ENCODE peak calls at places on chromosomes 13 and 19, in five cellular contexts. W, R, F, A and O are unnamed samples. For H3K4me1 and H3K9me3, the result is how much of the 10 kb centered on the place peaks cover.

GRCh38 chr13:36533806-36534205 is 101.5 kb downstream of the CCNA1 start:
- DNase-seq in A (peak), R (no peak), W (no peak), F (no peak), O (no peak)

GRCh38 chr19:7520131-7521051 is 2.0 kb upstream of the MCOLN1 start:
- DNase-seq in F (no peak), W (no peak), A (no peak), R (no peak), O (no peak)

GRCh38 chr13:23963184-23963931 is 66.1 kb upstream of the C1QTNF9B start:
- DNase-seq in A (no peak), F (no peak), R (no peak), W (no peak), O (no peak)

GRCh38 chr19:53463263-53463662 is 4.3 kb upstream of the ZNF813 start:
- DNase-seq in R (no peak), A (no peak), W (no peak), F (no peak), O (peak)

GRCh38 chr13:98098511-98098910 is 44.4 kb upstream of the FARP1 start:
- DNase-seq in R (no peak), W (no peak), A (no peak), F (no peak), O (no peak)

GRCh38 chr13:34201050-34201913 is 383.3 kb downstream of the RFC3 start:
- DNase-seq in F (no peak), A (no peak), W (no peak), R (no peak), O (no peak)

GRCh38 chr13:76822691-76823267 is 63.4 kb downstream of the KCTD12 start:
- DNase-seq in W (no peak), F (no peak), A (peak), R (no peak), O (peak)

GRCh38 chr19:16372065-16372915 is 47.7 kb downstream of the KLF2 start:
- DNase-seq in A (no peak), F (no peak), R (no peak), W (no peak), O (no peak)

GRCh38 chr19:12766051-12766521 is 9.3 kb downstream of the HOOK2 start:
- DNase-seq in W (peak), F (peak), A (peak), R (peak), O (no peak)

GRCh38 chr13:47484564-47484963 is 516.5 kb downstream of the SUCLA2 start:
- DNase-seq in R (no peak), F (no peak), W (no peak), A (peak), O (no peak)

GRCh38 chr13:24911135-24911524 is 147.2 kb downstream of the RNF17 start:
- DNase-seq in A (peak), R (no peak), W (no peak), F (no peak), O (no peak)

GRCh38 chr13:63944896-63945295 is 2529.2 kb upstream of the PCDH20 start:
- DNase-seq in R (no peak), A (no peak), W (no peak), F (no peak), O (no peak)

GRCh38 chr19:16205205-16206045 is 7.7 kb downstream of the AP1M1 start:
- DNase-seq in R (peak), F (peak), W (no peak), A (no peak), O (no peak)

GRCh38 chr13:35496761-35497386 is 20.4 kb upstream of the MAB21L1 start:
- DNase-seq in R (no peak), F (no peak), A (no peak), W (no peak), O (no peak)

GRCh38 chr19:49888478-49888901 is 8.2 kb downstream of the IL4I1 start:
- DNase-seq in F (no peak), A (no peak), R (no peak), W (no peak), O (no peak)

GRCh38 chr19:28555317-28555716 is 657.6 kb downstream of the UQCRFS1 start:
- DNase-seq in A (no peak), W (no peak), R (no peak), F (no peak), O (no peak)

GRCh38 chr19:19407640-19407933 is 2.1 kb downstream of the GATAD2A start:
- DNase-seq in W (no peak), R (no peak), F (no peak), A (no peak), O (no peak)
- H3K4me1 ChIP-seq in W (half or more), R (half or more), F (half or more), A (under half), O (under half)

GRCh38 chr19:44725684-44726083 is 22.8 kb upstream of the BCL3 start:
- DNase-seq in A (no peak), F (no peak), R (no peak), W (no peak), O (peak)
- H3K4me3 ChIP-seq in A (no peak), F (no peak), R (no peak), W (no peak), O (no peak)

GRCh38 chr19:46328079-46328478 is 18.8 kb upstream of the PPP5C start:
- DNase-seq in F (no peak), W (no peak), R (no peak), A (no peak), O (no peak)

GRCh38 chr19:46330319-46330918 is 16.5 kb upstream of the PPP5C start:
- DNase-seq in A (no peak), F (no peak), W (no peak), R (no peak), O (no peak)

GRCh38 chr19:46324277-46324676 is 22.6 kb upstream of the PPP5C start:
- DNase-seq in F (no peak), A (no peak), R (no peak), W (no peak), O (no peak)

GRCh38 chr19:46321653-46322052 is 24.8 kb downstream of the HIF3A start:
- DNase-seq in R (no peak), W (no peak), F (no peak), A (no peak), O (no peak)

DNA sequence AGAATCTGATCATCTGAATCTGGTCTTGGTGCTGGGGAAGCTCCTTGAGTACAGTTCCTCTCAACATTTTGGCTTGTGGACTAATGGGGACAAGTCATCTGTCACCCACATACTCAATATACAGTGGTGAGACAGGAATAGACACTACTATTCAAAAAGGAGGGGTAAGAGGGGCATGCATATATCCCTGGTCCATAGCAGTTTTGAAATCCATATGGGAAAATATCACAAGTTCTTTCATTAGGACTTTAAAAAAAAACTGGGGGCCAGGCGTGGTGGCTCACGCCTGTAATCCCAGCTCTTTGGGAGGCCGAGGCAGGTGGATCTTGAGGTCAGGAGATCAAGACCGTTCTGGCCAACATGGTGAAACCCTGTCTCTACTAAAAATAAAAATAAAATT is 20.3 kb upstream of the PPP5C start:
- DNase-seq in R (no peak), A (no peak), F (no peak), W (no peak), O (no peak)
- H3K9me3 ChIP-seq in R (under half), A (under half), F (under half), W (under half), O (under half)

DNA sequence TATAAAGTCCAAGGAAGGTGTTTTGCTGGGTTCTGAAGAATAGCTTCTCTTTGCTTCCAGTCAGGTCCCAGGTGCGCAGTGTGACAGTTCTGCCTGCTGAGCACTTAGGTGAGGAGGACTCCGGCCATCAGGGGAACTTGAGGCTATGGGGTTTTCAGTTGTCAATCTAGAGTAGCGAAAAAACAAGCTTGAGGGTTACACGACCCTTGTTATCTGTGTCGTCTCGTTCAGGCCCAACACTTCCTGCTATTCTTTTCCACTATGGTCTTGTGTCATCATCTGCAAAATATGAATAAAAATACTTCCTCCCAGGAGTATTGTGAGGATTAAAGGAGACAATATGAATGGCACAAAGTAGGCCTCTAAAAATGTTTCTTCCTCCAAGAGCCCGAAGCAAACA is 40.3 kb upstream of the RCBTB2 start:
- DNase-seq in W (no peak), R (no peak), A (no peak), F (no peak), O (no peak)
- H3K4me1 ChIP-seq in W (under half), R (under half), A (under half), F (under half), O (under half)

DNA sequence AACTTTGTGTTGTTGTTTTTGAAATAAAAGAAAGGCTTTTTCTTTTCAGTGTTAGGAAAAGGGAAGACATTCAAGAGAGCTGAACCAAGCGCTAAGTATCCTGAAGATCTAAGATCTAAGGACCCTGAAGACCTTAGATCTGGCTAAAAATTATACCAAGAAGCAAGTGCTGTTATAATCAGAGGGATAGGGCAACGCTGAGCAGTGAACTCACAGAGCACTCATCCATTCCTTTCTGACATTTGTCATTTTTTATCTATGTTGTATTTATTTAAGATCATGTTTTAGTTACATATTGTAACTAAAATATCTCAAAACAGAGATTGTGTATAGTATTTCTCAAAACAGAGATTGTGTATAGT is 60.5 kb upstream of the FAM216B start:
- DNase-seq in W (no peak), F (no peak), A (no peak), R (no peak), O (no peak)
- H3K4me3 ChIP-seq in W (no peak), F (no peak), A (no peak), R (no peak), O (no peak)

DNA sequence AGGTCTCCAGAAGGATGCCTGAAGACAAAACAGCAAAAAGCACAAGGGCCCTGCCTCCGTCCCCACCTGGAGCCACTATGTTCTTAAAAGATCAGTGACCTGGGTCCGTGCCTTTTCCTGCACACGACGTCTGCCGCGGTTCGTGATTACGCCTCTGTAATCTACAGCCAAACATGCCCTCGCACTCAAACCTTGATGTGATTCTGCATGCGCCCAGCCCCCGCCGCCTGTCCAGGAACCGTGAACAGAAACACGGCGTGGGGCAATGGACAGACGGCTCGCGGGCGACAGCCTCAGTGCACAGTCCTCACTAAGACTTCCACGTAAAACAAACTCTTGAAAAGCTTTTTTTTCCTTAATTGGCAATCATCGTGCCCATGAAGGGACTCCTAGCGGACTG is 15.5 kb downstream of the C13orf46 start:
- DNase-seq in A (no peak), R (no peak), W (no peak), F (no peak), O (peak)
- H3K9me3 ChIP-seq in A (under half), R (under half), W (under half), F (under half), O (under half)